ENCODE peak calls at places on chromosomes 12 and 14, in seven cellular contexts. One of them, this sample, is unnamed.

GRCh38 chr14:51869426-51870113 is 9.2 kb downstream of the GNG2 start:
- DNase-seq in GM23338: no peak
- DNase-seq in GM23248: no peak
- DNase-seq in PC-3: no peak
- DNase-seq in hepatocyte: no peak
- DNase-seq in SK-N-SH: no peak
- DNase-seq in neural progenitor cell: no peak
- DNase-seq in this sample: no peak

GRCh38 chr12:87952850-87953249 is 76.4 kb downstream of the C12orf50 start:
- DNase-seq in hepatocyte: no peak
- DNase-seq in PC-3: no peak
- DNase-seq in GM23248: no peak
- DNase-seq in SK-N-SH: no peak
- DNase-seq in GM23338: peak; percentile 22
- DNase-seq in neural progenitor cell: peak; percentile 46
- DNase-seq in this sample: no peak

GRCh38 chr14:104787736-104788532 is 7.6 kb downstream of the AKT1 start:
- DNase-seq in SK-N-SH: no peak
- DNase-seq in neural progenitor cell: no peak
- DNase-seq in GM23338: no peak
- DNase-seq in hepatocyte: no peak
- DNase-seq in GM23248: no peak
- DNase-seq in PC-3: no peak
- DNase-seq in this sample: no peak

GRCh38 chr12:82848846-82849245 is 162.1 kb downstream of the TMTC2 start:
- DNase-seq in GM23338: peak; percentile 27
- DNase-seq in neural progenitor cell: no peak
- DNase-seq in hepatocyte: no peak
- DNase-seq in GM23248: no peak
- DNase-seq in SK-N-SH: no peak
- DNase-seq in PC-3: no peak
- DNase-seq in this sample: no peak

GRCh38 chr14:50018236-50019210 is 97.8 kb downstream of the VCPKMT start:
- DNase-seq in hepatocyte: peak; percentile 81
- DNase-seq in GM23248: peak; percentile 63
- DNase-seq in SK-N-SH: no peak
- DNase-seq in PC-3: peak; percentile 78
- DNase-seq in GM23338: no peak
- DNase-seq in neural progenitor cell: no peak
- DNase-seq in this sample: no peak

GRCh38 chr14:68794856-68795601 is 2.2 kb upstream of the ZFP36L1 start:
- DNase-seq in SK-N-SH: peak; percentile 72
- DNase-seq in GM23338: peak; percentile 63
- DNase-seq in GM23248: peak; percentile 93
- DNase-seq in hepatocyte: peak; percentile 80
- DNase-seq in PC-3: peak; percentile 47
- DNase-seq in neural progenitor cell: peak; percentile 59
- DNase-seq in this sample: peak; percentile 59

GRCh38 chr12:12396727-12397126 is 39.8 kb downstream of the BORCS5 start:
- DNase-seq in GM23248: no peak
- DNase-seq in GM23338: no peak
- DNase-seq in neural progenitor cell: no peak
- DNase-seq in hepatocyte: no peak
- DNase-seq in PC-3: no peak
- DNase-seq in SK-N-SH: no peak
- DNase-seq in this sample: no peak

GRCh38 chr12:15163001-15163400 is 58.2 kb downstream of the RERG start:
- DNase-seq in GM23248: no peak
- DNase-seq in SK-N-SH: no peak
- DNase-seq in GM23338: no peak
- DNase-seq in hepatocyte: no peak
- DNase-seq in PC-3: no peak
- DNase-seq in neural progenitor cell: no peak
- DNase-seq in this sample: no peak

GRCh38 chr12:111673503-111673902 is 12.3 kb downstream of the BRAP start:
- DNase-seq in hepatocyte: peak; percentile 32
- DNase-seq in GM23338: peak; percentile 61
- DNase-seq in PC-3: peak; percentile 55
- DNase-seq in GM23248: peak; percentile 56
- DNase-seq in neural progenitor cell: no peak
- DNase-seq in SK-N-SH: peak; percentile 37
- DNase-seq in this sample: peak; percentile 37

GRCh38 chr12:46664771-46665287 is 161.0 kb downstream of the SLC38A4 start:
- DNase-seq in GM23338: no peak
- DNase-seq in GM23248: peak; percentile 93
- DNase-seq in SK-N-SH: no peak
- DNase-seq in PC-3: peak; percentile 96
- DNase-seq in hepatocyte: peak; percentile 50
- DNase-seq in neural progenitor cell: no peak
- DNase-seq in this sample: no peak

GRCh38 chr14:60094306-60094897 is 2.7 kb downstream of the PCNX4 start:
- DNase-seq in GM23338: peak; percentile 72
- DNase-seq in neural progenitor cell: peak; percentile 27
- DNase-seq in GM23248: peak; percentile 22
- DNase-seq in SK-N-SH: no peak
- DNase-seq in hepatocyte: no peak
- DNase-seq in PC-3: peak; percentile 87
- DNase-seq in this sample: peak; percentile 31

GRCh38 chr12:45518516-45519235 is 210.8 kb upstream of the ARID2 start:
- DNase-seq in GM23248: no peak
- DNase-seq in hepatocyte: no peak
- DNase-seq in neural progenitor cell: no peak
- DNase-seq in SK-N-SH: peak; percentile 56
- DNase-seq in PC-3: no peak
- DNase-seq in GM23338: no peak
- DNase-seq in this sample: no peak

GRCh38 chr14:50064993-50065392 is 51.4 kb downstream of the VCPKMT start:
- DNase-seq in GM23248: peak; percentile 68
- DNase-seq in PC-3: no peak
- DNase-seq in hepatocyte: no peak
- DNase-seq in GM23338: no peak
- DNase-seq in neural progenitor cell: no peak
- DNase-seq in SK-N-SH: no peak
- DNase-seq in this sample: peak; percentile 72

GRCh38 chr12:139585-139984 is 73.0 kb downstream of the IQSEC3 start:
- DNase-seq in hepatocyte: peak; percentile 70
- DNase-seq in PC-3: no peak
- DNase-seq in neural progenitor cell: peak; percentile 69
- DNase-seq in SK-N-SH: no peak
- DNase-seq in GM23338: peak; percentile 66
- DNase-seq in GM23248: peak; percentile 19
- DNase-seq in this sample: no peak

GRCh38 chr14:54784060-54784459 is 118.6 kb downstream of the GCH1 start:
- DNase-seq in GM23248: no peak
- DNase-seq in PC-3: no peak
- DNase-seq in GM23338: no peak
- DNase-seq in hepatocyte: no peak
- DNase-seq in neural progenitor cell: no peak
- DNase-seq in SK-N-SH: no peak
- DNase-seq in this sample: no peak

GRCh38 chr14:26596722-26597030 is 1.2 kb downstream of the NOVA1 start:
- DNase-seq in hepatocyte: peak; percentile 11
- DNase-seq in GM23338: no peak
- DNase-seq in GM23248: peak; percentile 38
- DNase-seq in neural progenitor cell: no peak
- DNase-seq in SK-N-SH: no peak
- DNase-seq in PC-3: no peak
- DNase-seq in this sample: no peak

GRCh38 chr12:2341871-2342270 is 289.1 kb downstream of the CACNA1C start:
- DNase-seq in GM23338: no peak
- DNase-seq in GM23248: peak; percentile 87
- DNase-seq in SK-N-SH: no peak
- DNase-seq in neural progenitor cell: no peak
- DNase-seq in PC-3: peak; percentile 38
- DNase-seq in hepatocyte: no peak
- DNase-seq in this sample: no peak

DNA sequence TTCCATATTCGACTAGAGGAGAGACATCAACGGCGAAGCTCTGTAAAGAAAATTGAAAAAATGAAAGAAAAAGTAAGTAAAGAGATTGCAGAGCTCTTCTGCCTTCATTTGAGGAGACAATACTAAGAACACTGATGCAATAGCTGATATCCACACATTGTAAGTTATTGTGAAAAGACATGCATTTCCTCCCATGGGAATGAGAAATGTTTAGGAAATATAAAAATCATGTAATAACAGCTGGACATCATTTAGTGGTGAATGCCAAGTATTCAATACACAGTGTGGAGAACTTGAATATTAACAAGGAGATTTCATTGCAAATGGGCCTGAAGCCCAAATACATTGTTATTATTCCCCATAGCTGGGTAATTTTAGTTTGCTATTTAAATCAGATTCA is 179.2 kb downstream of the KICS2 start:
- DNase-seq in SK-N-SH: no peak
- DNase-seq in neural progenitor cell: no peak
- DNase-seq in PC-3: no peak
- DNase-seq in GM23248: peak; percentile 73
- DNase-seq in hepatocyte: no peak
- DNase-seq in GM23338: no peak
- DNase-seq in this sample: no peak
- TF ChIP-seq EZH2phosphoT487 in SK-N-SH: no peak
- TF ChIP-seq EZH2phosphoT487 in neural progenitor cell: no peak
- TF ChIP-seq EZH2phosphoT487 in PC-3: no peak
- TF ChIP-seq EZH2phosphoT487 in GM23248: peak; percentile 44
- TF ChIP-seq EZH2phosphoT487 in hepatocyte: no peak
- TF ChIP-seq EZH2phosphoT487 in GM23338: no peak
- TF ChIP-seq EZH2phosphoT487 in this sample: no peak

DNA sequence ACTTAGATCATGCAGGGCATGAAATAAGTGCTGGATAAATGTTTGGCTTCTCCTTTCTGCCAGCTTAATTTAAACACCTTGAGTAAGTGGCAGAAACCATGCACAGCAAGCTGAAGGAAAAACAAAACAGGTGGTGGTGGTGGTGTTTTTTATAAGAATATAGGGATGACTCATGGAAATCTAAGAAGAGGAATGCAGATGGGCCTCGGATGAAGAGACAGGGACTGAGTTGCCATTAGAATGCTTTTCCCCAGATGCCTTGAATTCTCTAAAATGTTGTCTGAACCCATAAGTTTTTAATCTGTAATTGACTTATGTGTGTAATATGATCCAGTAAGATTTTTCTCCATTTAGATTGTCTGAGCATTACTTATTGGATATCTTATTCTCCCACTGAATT is 93.1 kb upstream of the ZDHHC17 start:
- DNase-seq in PC-3: peak; percentile 44
- DNase-seq in GM23338: no peak
- DNase-seq in hepatocyte: no peak
- DNase-seq in GM23248: peak; percentile 63
- DNase-seq in SK-N-SH: no peak
- DNase-seq in neural progenitor cell: no peak
- DNase-seq in this sample: no peak
- TF ChIP-seq EZH2phosphoT487 in PC-3: no peak
- TF ChIP-seq EZH2phosphoT487 in GM23338: no peak
- TF ChIP-seq EZH2phosphoT487 in hepatocyte: no peak
- TF ChIP-seq EZH2phosphoT487 in GM23248: no peak
- TF ChIP-seq EZH2phosphoT487 in SK-N-SH: no peak
- TF ChIP-seq EZH2phosphoT487 in neural progenitor cell: no peak
- TF ChIP-seq EZH2phosphoT487 in this sample: no peak

GRCh38 chr12:101746661-101747060 is 7.4 kb upstream of the SYCP3 start:
- DNase-seq in PC-3: no peak
- DNase-seq in neural progenitor cell: no peak
- DNase-seq in GM23338: no peak
- DNase-seq in GM23248: no peak
- DNase-seq in SK-N-SH: no peak
- DNase-seq in hepatocyte: no peak
- DNase-seq in this sample: no peak

GRCh38 chr12:101747695-101748094 is 8.4 kb upstream of the SYCP3 start:
- DNase-seq in GM23338: no peak
- DNase-seq in neural progenitor cell: no peak
- DNase-seq in GM23248: no peak
- DNase-seq in SK-N-SH: no peak
- DNase-seq in PC-3: no peak
- DNase-seq in hepatocyte: no peak
- DNase-seq in this sample: no peak

GRCh38 chr12:101743242-101743641 is 4.0 kb upstream of the SYCP3 start:
- DNase-seq in PC-3: no peak
- DNase-seq in neural progenitor cell: no peak
- DNase-seq in GM23338: no peak
- DNase-seq in SK-N-SH: no peak
- DNase-seq in hepatocyte: no peak
- DNase-seq in GM23248: no peak
- DNase-seq in this sample: peak; percentile 12

GRCh38 chr12:101743724-101744472 is 4.6 kb upstream of the SYCP3 start:
- DNase-seq in GM23248: no peak
- DNase-seq in SK-N-SH: no peak
- DNase-seq in PC-3: no peak
- DNase-seq in GM23338: no peak
- DNase-seq in neural progenitor cell: peak; percentile 4
- DNase-seq in hepatocyte: no peak
- DNase-seq in this sample: peak; percentile 93

GRCh38 chr12:101745481-101745880 is 6.2 kb upstream of the SYCP3 start:
- DNase-seq in PC-3: peak; percentile 44
- DNase-seq in hepatocyte: no peak
- DNase-seq in SK-N-SH: no peak
- DNase-seq in GM23248: no peak
- DNase-seq in GM23338: no peak
- DNase-seq in neural progenitor cell: no peak
- DNase-seq in this sample: no peak
- TF ChIP-seq EZH2phosphoT487 in PC-3: no peak
- TF ChIP-seq EZH2phosphoT487 in hepatocyte: no peak
- TF ChIP-seq EZH2phosphoT487 in SK-N-SH: no peak
- TF ChIP-seq EZH2phosphoT487 in GM23248: no peak
- TF ChIP-seq EZH2phosphoT487 in GM23338: no peak
- TF ChIP-seq EZH2phosphoT487 in neural progenitor cell: no peak
- TF ChIP-seq EZH2phosphoT487 in this sample: no peak

DNA sequence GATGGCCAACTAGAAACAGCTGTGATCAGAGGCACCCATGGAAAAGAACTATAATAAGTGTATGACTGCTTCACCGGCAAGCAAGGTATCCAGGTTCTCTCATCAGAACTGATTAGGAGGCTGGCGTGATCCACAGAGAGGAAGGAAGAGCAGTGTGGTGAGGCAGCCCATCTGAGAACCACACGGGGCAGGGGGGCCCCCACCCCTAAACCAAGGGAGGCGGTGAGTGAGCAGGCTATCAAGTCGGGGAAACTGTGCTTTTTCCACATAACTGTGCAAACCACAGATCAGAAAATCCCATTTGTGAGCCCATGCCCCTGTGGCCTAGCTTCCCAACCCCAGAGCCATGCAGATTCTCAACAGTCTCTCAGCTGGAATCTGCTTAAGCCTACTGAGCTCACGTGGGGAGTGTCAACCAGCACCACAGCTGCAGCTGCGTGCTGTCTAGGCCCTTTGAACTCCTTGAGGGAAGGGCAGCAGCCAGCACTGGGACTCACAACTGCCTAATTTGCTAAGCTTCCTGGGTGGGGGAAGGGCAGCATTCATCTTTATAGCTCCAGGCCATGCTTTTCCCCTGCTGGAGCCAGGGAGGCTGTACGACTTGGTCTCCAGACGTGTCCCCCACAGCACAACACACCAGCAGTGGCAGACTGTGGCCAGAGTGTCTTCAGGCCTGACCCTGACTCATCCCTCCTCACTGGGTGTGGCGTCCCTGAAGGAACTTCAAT is 444.4 kb upstream of the ATP2B1 start:
- DNase-seq in GM23338: no peak
- DNase-seq in PC-3: peak; percentile 64
- DNase-seq in hepatocyte: peak; percentile 12
- DNase-seq in GM23248: peak; percentile 47
- DNase-seq in neural progenitor cell: peak; percentile 54
- DNase-seq in SK-N-SH: no peak
- DNase-seq in this sample: no peak
- TF ChIP-seq EZH2phosphoT487 in GM23338: no peak
- TF ChIP-seq EZH2phosphoT487 in PC-3: no peak
- TF ChIP-seq EZH2phosphoT487 in hepatocyte: no peak
- TF ChIP-seq EZH2phosphoT487 in GM23248: no peak
- TF ChIP-seq EZH2phosphoT487 in neural progenitor cell: no peak
- TF ChIP-seq EZH2phosphoT487 in SK-N-SH: no peak
- TF ChIP-seq EZH2phosphoT487 in this sample: no peak

This sample was measured in OCI-LY7.